ENCODE peak calls at places on chromosomes 7 and 10, in six cellular contexts. S is left ventricle myocardium inferior, Z is A549, X is adrenal gland, J is GM23338, O is PC-9. T is an unnamed sample.

GRCh38 chr7:90061077-90061476 is 93.2 kb upstream of the STEAP1 start:
- DNase-seq in S (no peak), Z (no peak), X (no peak), J (no peak), O (no peak), T (no peak)

GRCh38 chr7:27950123-27950522 is 210.2 kb downstream of the TAX1BP1 start:
- DNase-seq in S (peak; percentile 76), Z (no peak), X (no peak), J (no peak), O (no peak), T (peak; percentile 71)

GRCh38 chr10:102738692-102739121 is 5.0 kb upstream of the WBP1L start:
- DNase-seq in S (no peak), Z (no peak), X (no peak), J (no peak), O (no peak), T (no peak)

GRCh38 chr10:49257626-49258350 is 41.2 kb upstream of the C10orf71 start:
- DNase-seq in S (no peak), Z (no peak), X (no peak), J (no peak), O (no peak), T (no peak)

GRCh38 chr10:113420057-113420732 is 132.7 kb upstream of the HABP2 start:
- DNase-seq in S (no peak), Z (no peak), X (no peak), J (no peak), O (no peak), T (no peak)

GRCh38 chr7:94431203-94431602 is 36.5 kb downstream of the COL1A2 start:
- DNase-seq in S (no peak), Z (no peak), X (no peak), J (no peak), O (no peak), T (no peak)

GRCh38 chr10:120209124-120209523 is 247.9 kb upstream of the PLPP4 start:
- DNase-seq in S (no peak), Z (no peak), X (no peak), J (no peak), O (no peak), T (no peak)

GRCh38 chr7:101162551-101163280 is 2.7 kb downstream of the VGF start:
- DNase-seq in S (peak; percentile 27), Z (peak; percentile 70), X (no peak), J (peak; percentile 84), O (peak; percentile 74), T (peak; percentile 54)

GRCh38 chr7:132148876-132149275 is 427.4 kb downstream of the PLXNA4 start:
- DNase-seq in S (no peak), Z (no peak), X (no peak), J (no peak), O (no peak), T (no peak)

GRCh38 chr7:22329816-22330524 is 27.0 kb downstream of the RAPGEF5 start:
- DNase-seq in S (no peak), Z (no peak), X (no peak), J (no peak), O (no peak), T (no peak)

GRCh38 chr7:121198502-121198901 is 130.3 kb upstream of the WNT16 start:
- DNase-seq in S (no peak), Z (no peak), X (no peak), J (no peak), O (no peak), T (no peak)

GRCh38 chr7:121204537-121204936 is 124.3 kb upstream of the WNT16 start:
- DNase-seq in S (peak; percentile 14), Z (no peak), X (no peak), J (no peak), O (no peak), T (no peak)

GRCh38 chr7:121202125-121202524 is 126.7 kb upstream of the WNT16 start:
- DNase-seq in S (no peak), Z (no peak), X (no peak), J (peak; percentile 4), O (no peak), T (no peak)

GRCh38 chr7:121205777-121206176 is 123.0 kb upstream of the WNT16 start:
- DNase-seq in S (no peak), Z (no peak), X (no peak), J (no peak), O (no peak), T (no peak)

DNA sequence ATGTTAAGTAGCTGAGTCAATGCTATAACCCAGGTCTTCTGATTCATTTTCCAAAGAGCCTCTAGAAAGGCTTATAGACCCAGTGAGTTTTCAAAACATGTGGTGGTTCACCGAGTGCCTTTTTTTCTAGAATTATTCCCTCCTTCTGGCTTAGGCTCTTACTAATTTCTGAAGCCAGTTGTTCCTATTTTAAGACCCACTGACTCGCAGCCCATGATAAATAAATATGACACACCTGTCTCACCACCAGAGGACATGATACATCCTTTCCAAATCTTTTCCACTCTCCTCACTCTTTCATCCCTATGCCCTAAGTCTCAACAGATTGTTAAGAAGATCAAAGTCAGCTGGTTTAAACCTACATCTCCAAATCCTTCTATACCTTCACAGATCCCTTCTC is 126.0 kb upstream of the WNT16 start:
- DNase-seq in S (no peak), Z (no peak), X (no peak), J (no peak), O (no peak), T (no peak)
- H3K4me1 ChIP-seq in S (peaks cover 24% of the 10 kb centered on the region), Z (no peaks in the 10 kb centered on the region), X (no peaks in the 10 kb centered on the region), J (no peaks in the 10 kb centered on the region), O (no peaks in the 10 kb centered on the region), T (no peaks in the 10 kb centered on the region)

GRCh38 chr7:75637854-75638606 is 100.7 kb downstream of the HIP1 start:
- DNase-seq in S (no peak), Z (no peak), X (no peak), J (peak; percentile 55), O (no peak), T (no peak)
- H3K4me3 ChIP-seq in S (peak overlapping the region; percentile 83), Z (peak overlapping the region; percentile 86), X (peak overlapping the region; percentile 67), J (peak overlapping the region; percentile 98), O (peak overlapping the region; percentile 87), T (peak overlapping the region; percentile 88)

DNA sequence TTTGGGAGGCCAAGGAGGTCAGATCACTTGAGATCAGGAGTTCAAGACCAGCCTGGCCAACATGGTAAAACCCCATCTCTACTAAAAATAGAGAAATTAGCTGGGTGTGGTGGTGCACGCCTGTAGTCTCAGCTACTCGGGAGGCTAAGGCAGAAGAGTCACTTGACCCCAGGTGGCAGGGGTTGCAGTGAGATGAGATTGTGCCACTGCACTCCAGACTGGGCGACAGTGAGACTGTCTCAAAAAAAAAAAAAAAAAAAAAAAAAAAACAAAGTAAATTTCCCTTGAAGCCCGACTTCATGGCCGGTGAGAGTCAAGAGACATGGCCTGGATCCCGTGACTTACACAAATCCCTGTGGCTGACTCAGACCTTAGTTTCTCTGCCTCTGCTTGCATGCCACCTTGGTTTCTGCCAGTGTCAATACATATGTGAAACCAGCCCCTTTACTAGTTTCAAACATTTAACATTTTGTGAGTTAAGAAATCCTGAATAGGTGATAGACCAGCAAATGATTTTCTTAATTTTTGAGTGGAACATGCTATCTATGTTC is 62.8 kb downstream of the ZEB1 start:
- DNase-seq in S (no peak), Z (no peak), X (peak; percentile 58), J (no peak), O (no peak), T (no peak)
- H3K27ac ChIP-seq in S (no peak overlapping the region), Z (no peak overlapping the region), X (no peak overlapping the region), J (no peak overlapping the region), O (no peak overlapping the region), T (no peak overlapping the region)

GRCh38 chr7:36210542-36210941 is 57.5 kb downstream of the EEPD1 start:
- DNase-seq in S (no peak), Z (no peak), X (no peak), J (no peak), O (no peak), T (no peak)
- H3K4me1 ChIP-seq in S (peaks cover 66% of the 10 kb centered on the region), Z (peaks cover 65% of the 10 kb centered on the region), X (peaks cover 14% of the 10 kb centered on the region), J (peaks cover 19% of the 10 kb centered on the region), O (peaks cover 38% of the 10 kb centered on the region), T (peaks cover 12% of the 10 kb centered on the region)

GRCh38 chr7:157018328-157018996 is 8.0 kb upstream of the MNX1 start:
- DNase-seq in S (no peak), Z (no peak), X (no peak), J (no peak), O (no peak), T (no peak)
- H3K4me3 ChIP-seq in S (no peak overlapping the region), Z (no peak overlapping the region), X (no peak overlapping the region), J (peak overlapping the region; percentile 49), O (no peak overlapping the region), T (no peak overlapping the region)

DNA sequence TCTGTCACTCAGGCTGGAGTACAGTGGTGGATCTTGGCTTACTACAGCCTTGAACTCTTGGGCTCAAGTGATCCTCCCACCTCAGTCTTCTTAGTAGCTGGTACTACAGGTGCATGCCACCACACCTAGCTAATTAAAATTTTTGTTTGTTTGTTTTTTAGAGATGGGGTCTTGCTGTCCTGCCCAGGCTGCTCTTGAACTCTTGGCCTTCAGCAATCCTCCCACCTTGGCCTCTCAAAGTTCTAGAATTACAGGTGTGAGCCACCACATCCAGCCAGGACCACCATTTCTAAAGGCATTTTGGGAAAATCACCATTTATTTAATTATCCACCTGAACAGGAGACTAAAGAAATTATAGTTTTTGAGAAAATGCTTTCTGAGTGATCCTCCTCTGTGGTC is 252.3 kb downstream of the PRPF18 start:
- DNase-seq in S (no peak), Z (no peak), X (no peak), J (no peak), O (no peak), T (no peak)
- H3K27ac ChIP-seq in S (peak overlapping the region; percentile 66), Z (no peak overlapping the region), X (peak overlapping the region; percentile 37), J (no peak overlapping the region), O (no peak overlapping the region), T (no peak overlapping the region)

DNA sequence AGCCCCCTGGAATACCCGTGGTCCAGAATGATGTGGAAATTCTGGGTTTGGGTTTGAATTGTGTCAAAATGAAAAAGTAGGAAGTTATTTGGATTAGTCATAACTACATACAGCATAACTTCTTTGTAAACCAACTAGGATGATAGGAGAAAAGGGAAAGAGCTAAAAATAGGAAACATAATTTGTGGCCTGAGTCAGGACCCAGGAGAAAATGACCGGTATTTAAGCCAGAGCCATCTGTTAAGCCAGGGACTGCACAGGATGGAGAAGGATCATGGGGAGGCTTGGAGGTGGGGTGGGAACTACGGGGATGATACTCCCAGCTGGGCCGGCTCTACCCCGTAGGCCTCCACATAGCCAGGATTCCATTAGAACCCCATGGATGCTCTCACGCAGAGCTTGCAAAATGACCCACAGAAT is 98.6 kb downstream of the MYOF start:
- DNase-seq in S (no peak), Z (no peak), X (no peak), J (no peak), O (no peak), T (no peak)
- H3K4me1 ChIP-seq in S (peaks cover 22% of the 10 kb centered on the region), Z (peaks cover 39% of the 10 kb centered on the region), X (no peaks in the 10 kb centered on the region), J (no peaks in the 10 kb centered on the region), O (peaks cover 23% of the 10 kb centered on the region), T (peaks cover 4% of the 10 kb centered on the region)

DNA sequence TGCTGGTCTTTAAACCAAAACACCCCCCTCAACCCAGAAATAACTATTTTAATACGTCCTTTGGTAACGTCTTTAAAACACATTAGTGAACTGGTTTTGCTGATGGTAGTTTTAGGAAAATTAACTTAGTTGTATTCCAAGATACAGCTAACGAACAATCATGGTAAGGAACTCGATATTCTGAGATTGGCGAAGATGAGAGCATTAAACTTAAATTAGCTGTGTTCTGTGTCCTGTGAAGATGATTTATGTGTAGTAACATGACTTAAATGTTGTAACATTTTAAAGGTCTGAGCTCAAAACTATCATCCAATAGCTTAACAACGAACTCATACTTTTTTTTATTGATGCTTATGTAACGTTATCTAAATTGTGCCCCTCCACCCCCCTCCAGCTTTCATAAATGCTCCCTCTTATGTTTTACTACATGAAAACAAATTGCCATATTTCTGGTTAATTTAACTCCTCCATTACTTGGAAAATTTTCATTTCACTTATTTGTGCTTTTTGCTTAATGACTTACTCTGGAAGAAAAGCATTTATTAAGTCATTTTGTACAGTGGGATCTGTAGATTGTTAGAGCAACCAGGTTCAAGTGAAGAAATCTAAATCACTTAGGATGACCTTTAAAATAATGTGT is 1.7 kb downstream of the SDK1 start:
- DNase-seq in S (no peak), Z (no peak), X (no peak), J (no peak), O (no peak), T (no peak)
- H3K4me3 ChIP-seq in S (peak overlapping the region; percentile 72), Z (peak overlapping the region; percentile 84), X (no peak overlapping the region), J (peak overlapping the region; percentile 82), O (peak overlapping the region; percentile 46), T (peak overlapping the region; percentile 74)

T was measured in right cardiac atrium.